ENCODE peak calls at places on chromosomes 2 and 18, in four cellular contexts. A is cardiac muscle cell; V is activated T-helper 1 cell treated with anti-CD3 and anti-CD28 coated beads, Interleukin-2, amount 50 U/mL, for 16 hours; T is C1 segment of cervical spinal cord. Q is an unnamed sample.

GRCh38 chr2:3637311-3637675 is 20.7 kb upstream of the ALLC start:
- DNase-seq in A (no peak), V (no peak), T (no peak), Q (no peak)

GRCh38 chr2:179355881-179356280 is 91.2 kb upstream of the SESTD1 start:
- DNase-seq in A (peak), V (no peak), T (no peak), Q (no peak)

GRCh38 chr2:57621984-57622383 is 424.6 kb upstream of the VRK2 start:
- DNase-seq in A (no peak), V (no peak), T (no peak), Q (no peak)

GRCh38 chr2:173909846-173910245 is 55.3 kb downstream of the SP3 start:
- DNase-seq in A (no peak), V (no peak), T (no peak), Q (no peak)

GRCh38 chr2:144082777-144083176 is 437.1 kb downstream of the ZEB2 start:
- DNase-seq in A (no peak), V (no peak), T (no peak), Q (no peak)

GRCh38 chr2:70767094-70767698 is 804 bp downstream of the ADD2 start:
- DNase-seq in A (no peak), V (no peak), T (no peak), Q (no peak)

GRCh38 chr18:70154591-70155194 is 50.8 kb downstream of the RTTN start:
- DNase-seq in A (peak), V (no peak), T (no peak), Q (peak)

GRCh38 chr18:9708057-9708881 is at the start of gene RAB31:
- DNase-seq in A (peak), V (no peak), T (peak), Q (no peak)

GRCh38 chr18:74380916-74381315 is 65.3 kb downstream of the C18orf63 start:
- DNase-seq in A (no peak), V (no peak), T (no peak), Q (no peak)

GRCh38 chr2:26449278-26450030 is 28.5 kb downstream of the OTOF start:
- DNase-seq in A (no peak), V (no peak), T (no peak), Q (no peak)

GRCh38 chr2:8298783-8299182 is 383.1 kb upstream of the ID2 start:
- DNase-seq in A (peak), V (no peak), T (no peak), Q (no peak)

GRCh38 chr2:75558132-75558530 is 2.6 kb downstream of the EVA1A start:
- DNase-seq in A (no peak), V (no peak), T (no peak), Q (no peak)

GRCh38 chr2:42421601-42422252 is 60.7 kb upstream of the COX7A2L start:
- DNase-seq in A (peak), V (no peak), T (no peak), Q (no peak)

GRCh38 chr2:67845557-67846114 is 217.2 kb downstream of the C1D start:
- DNase-seq in A (no peak), V (no peak), T (no peak), Q (no peak)

GRCh38 chr2:221549143-221549542 is 23.0 kb downstream of the EPHA4 start:
- DNase-seq in A (no peak), V (no peak), T (no peak), Q (no peak)